ENCODE peak calls at places on chromosomes 12 and 14, in nine cellular contexts. D is right lobe of liver, R is astrocyte, W is A549, P is HCT116, J is body of pancreas, Y is lung, F is astrocyte of the spinal cord, N is brain microvascular endothelial cell. Z is an unnamed sample.

GRCh38 chr12:106229036-106229591 is 18.7 kb downstream of the CKAP4 start:
- DNase-seq in Y (no peak), J (no peak), F (no peak), N (no peak), W (no peak), D (peak; percentile 63), P (no peak), R (no peak), Z (no peak)

GRCh38 chr14:53715390-53715730 is 241.3 kb downstream of the BMP4 start:
- DNase-seq in D (peak; percentile 45), F (peak; percentile 76), J (no peak), Y (no peak), R (peak; percentile 65), W (peak; percentile 20), N (peak; percentile 46), P (peak; percentile 32), Z (peak; percentile 73)

GRCh38 chr14:38412654-38413053 is 156.8 kb upstream of the CLEC14A start:
- DNase-seq in P (no peak), R (no peak), W (no peak), N (no peak), F (no peak), D (no peak), J (no peak), Y (no peak), Z (no peak)

GRCh38 chr14:23335623-23336022 is 14.4 kb downstream of the PABPN1 start:
- DNase-seq in F (no peak), J (no peak), D (no peak), Y (no peak), P (no peak), R (no peak), N (no peak), W (no peak), Z (no peak)

GRCh38 chr14:49687942-49688700 is at the start of gene POLE2:
- DNase-seq in N (peak; percentile 45), P (peak; percentile 44), J (peak; percentile 73), R (peak; percentile 48), W (peak; percentile 84), Y (peak; percentile 75), D (peak; percentile 80), F (peak; percentile 74), Z (no peak)

GRCh38 chr12:124694846-124695497 is 127.6 kb upstream of the NCOR2 start:
- DNase-seq in R (peak; percentile 98), W (no peak), D (no peak), P (no peak), N (peak; percentile 91), F (peak; percentile 97), Y (no peak), J (no peak), Z (peak; percentile 76)

GRCh38 chr12:125355614-125356013 is 290.4 kb downstream of the AACS start:
- DNase-seq in F (no peak), Y (no peak), N (no peak), P (no peak), J (no peak), D (no peak), R (no peak), W (no peak), Z (no peak)

GRCh38 chr12:112900298-112901145 is 6.2 kb upstream of the OAS1 start:
- DNase-seq in P (peak; percentile 80), F (peak; percentile 36), W (peak; percentile 79), N (peak; percentile 49), R (peak; percentile 4), J (peak; percentile 39), Y (no peak), D (no peak), Z (no peak)

GRCh38 chr12:104263580-104264358 is 39.8 kb upstream of the EID3 start:
- DNase-seq in F (no peak), W (no peak), J (no peak), R (no peak), D (no peak), Y (no peak), P (no peak), N (no peak), Z (no peak)

GRCh38 chr14:66069830-66070541 is 416.2 kb upstream of the CCDC196 start:
- DNase-seq in P (no peak), R (peak; percentile 53), N (no peak), Y (no peak), D (no peak), W (no peak), F (no peak), J (no peak), Z (no peak)

GRCh38 chr14:55446127-55446736 is 5.8 kb upstream of the TBPL2 start:
- DNase-seq in F (peak; percentile 84), W (peak; percentile 80), P (peak; percentile 76), D (no peak), R (peak; percentile 61), J (peak; percentile 68), N (peak; percentile 76), Y (peak; percentile 65), Z (peak; percentile 44)

GRCh38 chr14:75372260-75372659 is 55.6 kb upstream of the JDP2 start:
- DNase-seq in R (no peak), P (no peak), W (no peak), F (no peak), N (no peak), J (no peak), D (peak; percentile 31), Y (no peak), Z (no peak)

GRCh38 chr12:41190360-41190759 is 2.2 kb downstream of the PDZRN4 start:
- DNase-seq in N (peak; percentile 34), F (peak; percentile 20), Y (no peak), J (no peak), W (peak; percentile 44), P (no peak), D (no peak), R (peak; percentile 6), Z (no peak)
- TF ChIP-seq CTCF in N (peak; percentile 74), F (peak; percentile 58), Y (no peak), J (peak; percentile 15), W (peak; percentile 54), P (peak; percentile 60), D (peak; percentile 29), R (peak; percentile 51), Z (peak; percentile 59)

DNA sequence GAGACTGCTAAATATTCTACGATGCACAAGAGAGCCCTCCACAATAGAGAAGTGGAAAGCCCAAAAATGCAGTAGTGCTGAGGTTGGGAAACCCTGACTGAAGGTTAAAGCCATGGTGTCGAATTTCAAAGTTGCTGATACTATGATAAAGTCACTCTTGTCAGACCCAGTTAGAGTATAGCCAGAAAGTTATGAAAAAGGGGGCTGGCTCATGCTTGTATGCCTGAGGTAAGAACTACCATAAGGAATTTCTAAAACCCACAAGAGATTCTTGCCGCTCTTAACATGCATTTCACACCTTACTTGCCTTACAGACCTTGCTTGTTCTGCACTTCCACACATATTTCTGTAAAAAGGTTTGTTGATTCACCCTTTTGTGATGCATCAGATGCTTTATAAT is 184.6 kb downstream of the SLC6A15 start:
- DNase-seq in R (peak; percentile 74), J (no peak), N (peak; percentile 14), W (no peak), P (no peak), Y (peak; percentile 44), D (no peak), F (peak; percentile 10), Z (no peak)
- H3K4me3 ChIP-seq in R (no peak overlapping the region), J (no peak overlapping the region), N (no peak overlapping the region), W (no peak overlapping the region), P (no peak overlapping the region), Y (no peak overlapping the region), D (no peak overlapping the region), F (no peak overlapping the region), Z (no peak overlapping the region)

DNA sequence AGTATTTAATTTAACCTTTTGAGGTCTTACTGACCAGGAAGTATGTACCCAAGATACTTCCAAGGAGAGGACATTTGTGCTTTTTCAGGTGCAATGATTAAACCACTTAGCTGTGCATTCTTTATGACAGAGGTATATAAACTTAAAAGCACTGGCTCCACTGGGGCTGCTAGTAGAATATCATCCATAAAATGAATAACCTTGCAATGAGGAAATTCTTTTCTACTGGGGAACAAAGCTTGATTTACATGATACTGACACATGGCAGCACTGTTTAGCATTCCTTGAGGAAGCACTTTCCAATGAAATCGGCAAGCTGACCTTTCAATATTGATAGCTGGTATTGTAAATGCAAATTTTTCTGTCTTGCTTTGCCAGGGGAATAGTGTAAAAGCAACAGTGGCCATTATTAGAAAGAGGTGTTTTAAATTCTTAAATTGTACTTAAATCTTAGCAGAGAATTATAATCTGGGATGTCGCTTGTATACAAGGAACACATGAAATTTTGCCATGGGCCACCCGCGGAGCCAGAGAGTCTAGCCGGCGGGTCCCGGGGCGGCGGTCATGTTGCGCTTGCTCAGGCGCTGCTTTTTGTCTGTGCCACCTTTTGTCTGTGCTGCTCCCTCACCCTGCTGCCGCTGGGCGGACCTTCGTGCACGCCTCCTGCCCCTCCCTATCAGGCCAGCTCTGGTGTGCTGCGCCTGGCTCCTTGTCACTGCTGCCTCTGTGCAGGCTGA is 20.9 kb upstream of the BLTP3B start:
- DNase-seq in P (peak; percentile 64), D (peak; percentile 86), F (peak; percentile 35), Y (peak; percentile 81), N (peak; percentile 9), R (peak; percentile 42), W (peak; percentile 85), J (peak; percentile 79), Z (no peak)
- TF ChIP-seq CTCF in P (peak; percentile 24), D (peak; percentile 27), F (no peak), Y (no peak), N (no peak), R (no peak), W (no peak), J (peak; percentile 34), Z (peak; percentile 22)

GRCh38 chr14:106203438-106203837 is 677.1 kb downstream of the TMEM121 start:
- DNase-seq in P (no peak), Y (no peak), F (no peak), N (no peak), R (no peak), J (no peak), W (no peak), D (no peak), Z (no peak)

GRCh38 chr14:106201376-106201775 is 675.0 kb downstream of the TMEM121 start:
- DNase-seq in J (no peak), W (no peak), F (no peak), D (no peak), Y (no peak), N (no peak), P (no peak), R (no peak), Z (no peak)

GRCh38 chr14:106204063-106204462 is 677.7 kb downstream of the TMEM121 start:
- DNase-seq in D (no peak), W (no peak), Y (no peak), R (no peak), F (no peak), P (no peak), N (no peak), J (no peak), Z (no peak)

GRCh38 chr14:106200539-106201310 is 674.3 kb downstream of the TMEM121 start:
- DNase-seq in F (no peak), P (no peak), D (no peak), W (no peak), N (no peak), J (no peak), Y (no peak), R (no peak), Z (no peak)
- H3K4me3 ChIP-seq in F (no peak overlapping the region), P (no peak overlapping the region), D (no peak overlapping the region), W (no peak overlapping the region), N (no peak overlapping the region), J (no peak overlapping the region), Y (no peak overlapping the region), R (no peak overlapping the region), Z (no peak overlapping the region)

DNA sequence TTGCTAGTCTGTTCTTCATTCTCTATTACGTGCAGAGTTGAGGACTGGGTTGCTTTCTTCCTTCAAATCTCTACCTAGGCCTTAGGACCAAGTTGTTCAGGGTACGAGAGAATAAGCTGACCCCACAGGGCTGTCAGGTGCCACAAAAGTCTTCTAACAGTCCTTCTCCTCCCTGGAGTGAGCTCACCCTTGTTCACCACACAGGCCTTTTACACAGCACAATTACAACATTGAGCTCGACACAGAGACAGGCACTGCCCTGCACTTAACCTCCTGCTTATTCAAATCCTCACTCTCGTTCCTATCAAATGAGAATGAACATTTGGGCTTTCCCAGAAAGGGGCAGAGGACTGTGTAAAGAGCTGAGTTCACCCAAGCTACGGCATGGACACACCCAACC is 2.4 kb downstream of the GALNT6 start:
- DNase-seq in Y (no peak), F (no peak), W (no peak), R (no peak), D (no peak), J (no peak), N (no peak), P (no peak), Z (no peak)
- TF ChIP-seq CTCF in Y (no peak), F (no peak), W (no peak), R (no peak), D (no peak), J (no peak), N (no peak), P (no peak), Z (no peak)